ENCODE peak calls at places on chromosomes 7 and 10, in ten cellular contexts. V is activated CD4-positive, alpha-beta T cell treated with anti-CD3 and anti-CD28 coated beads, Interleukin-2, amount 10 ng/mL, durations not matched to agents 7 days and 5 days; I is Karpas-422; C is NCI-H187; E is midbrain; D is aorta; S is adrenal gland; F is anterior cingulate cortex; L is Peyer's patch; Y is GM12892. X is an unnamed sample.

GRCh38 chr10:115171392-115171960 is 78.3 kb downstream of the ATRNL1 start:
- DNase-seq in V (no peak), I (peak; percentile 69), C (no peak), E (peak; percentile 13), D (no peak), S (no peak), F (no peak), L (no peak), Y (no peak), X (no peak)

GRCh38 chr10:2130906-2131305 is 393.6 kb upstream of the ADARB2 start:
- DNase-seq in V (no peak), I (no peak), C (no peak), E (no peak), D (no peak), S (no peak), F (no peak), L (no peak), Y (no peak), X (no peak)

GRCh38 chr7:76016191-76016947 is 22.0 kb upstream of the TMEM120A start:
- DNase-seq in V (no peak), I (no peak), C (no peak), E (no peak), D (no peak), S (no peak), F (no peak), L (no peak), Y (no peak), X (no peak)

GRCh38 chr7:107972986-107973385 is 30.0 kb downstream of the LAMB1 start:
- DNase-seq in V (no peak), I (no peak), C (no peak), E (no peak), D (no peak), S (no peak), F (no peak), L (no peak), Y (no peak), X (no peak)

GRCh38 chr7:139254728-139255127 is 23.7 kb downstream of the UBN2 start:
- DNase-seq in V (no peak), I (no peak), C (no peak), E (no peak), D (no peak), S (no peak), F (no peak), L (no peak), Y (no peak), X (no peak)

GRCh38 chr10:97332586-97333350 is 1.8 kb downstream of the FRAT2 start:
- DNase-seq in V (no peak), I (no peak), C (no peak), E (peak; percentile 58), D (no peak), S (peak; percentile 74), F (peak; percentile 30), L (peak; percentile 66), Y (no peak), X (peak; percentile 25)

GRCh38 chr10:103479135-103479534 is at the start of gene CALHM3:
- DNase-seq in V (no peak), I (no peak), C (no peak), E (no peak), D (no peak), S (no peak), F (no peak), L (no peak), Y (no peak), X (no peak)

GRCh38 chr10:96986200-96986856 is 154.2 kb downstream of the LCOR start:
- DNase-seq in V (no peak), I (no peak), C (no peak), E (no peak), D (no peak), S (no peak), F (no peak), L (no peak), Y (no peak), X (no peak)

GRCh38 chr10:129502448-129502847 is 35.4 kb downstream of the MGMT start:
- DNase-seq in V (no peak), I (no peak), C (no peak), E (no peak), D (no peak), S (no peak), F (no peak), L (no peak), Y (no peak), X (no peak)

GRCh38 chr10:132199854-132200311 is 13.1 kb downstream of the DPYSL4 start:
- DNase-seq in V (no peak), I (no peak), C (no peak), E (no peak), D (peak; percentile 55), S (no peak), F (no peak), L (no peak), Y (no peak), X (no peak)

X was measured in BE2C.